ENCODE peak calls at places on chromosomes 11 and 22, in six cellular contexts. Z, B, J, R, P and Q are unnamed samples.

GRCh38 chr22:37045958-37046357 is 5.6 kb upstream of the KCTD17 start:
- DNase-seq in Z (no peak), B (no peak), J (no peak), R (no peak), P (no peak), Q (peak; percentile 21)

GRCh38 chr11:65478411-65479183 is 20.2 kb upstream of the MALAT1 start:
- DNase-seq in Z (no peak), B (no peak), J (no peak), R (no peak), P (no peak), Q (no peak)

GRCh38 chr11:6735306-6735705 is 36.5 kb downstream of the OR2AG2 start:
- DNase-seq in Z (no peak), B (no peak), J (no peak), R (peak; percentile 6), P (no peak), Q (no peak)

GRCh38 chr22:31947296-31947695 is 3.0 kb downstream of the YWHAH start:
- DNase-seq in Z (no peak), B (no peak), J (no peak), R (no peak), P (no peak), Q (peak; percentile 78)

GRCh38 chr22:44211946-44212930 is 31.5 kb downstream of the PARVG start:
- DNase-seq in Z (no peak), B (no peak), J (no peak), R (no peak), P (no peak), Q (no peak)

GRCh38 chr11:103110406-103110805 is 1.2 kb downstream of the DYNC2H1 start:
- DNase-seq in Z (no peak), B (no peak), J (no peak), R (no peak), P (no peak), Q (peak; percentile 7)

GRCh38 chr22:47046411-47047065 is 284.1 kb downstream of the TBC1D22A start:
- DNase-seq in Z (no peak), B (no peak), J (no peak), R (no peak), P (no peak), Q (no peak)

GRCh38 chr11:96324912-96325311 is 18.1 kb downstream of the MAML2 start:
- DNase-seq in Z (no peak), B (no peak), J (no peak), R (peak; percentile 83), P (no peak), Q (no peak)

GRCh38 chr11:4093519-4094347 is 866 bp upstream of the RRM1 start:
- DNase-seq in Z (no peak), B (no peak), J (no peak), R (no peak), P (no peak), Q (no peak)

GRCh38 chr11:46273511-46274205 is 3.8 kb upstream of the CREB3L1 start:
- DNase-seq in Z (no peak), B (peak; percentile 75), J (no peak), R (no peak), P (no peak), Q (no peak)

GRCh38 chr11:72224587-72225410 is at the start of gene INPPL1:
- DNase-seq in Z (no peak), B (no peak), J (no peak), R (no peak), P (no peak), Q (peak; percentile 93)

GRCh38 chr11:66472054-66472453 is 5.3 kb downstream of the PELI3 start:
- DNase-seq in Z (no peak), B (no peak), J (no peak), R (no peak), P (no peak), Q (no peak)

GRCh38 chr22:42895087-42895486 is 38.0 kb upstream of the ARFGAP3 start:
- DNase-seq in Z (no peak), B (no peak), J (no peak), R (no peak), P (no peak), Q (peak; percentile 7)

GRCh38 chr22:20131856-20132685 is 467 bp downstream of the ZDHHC8 start:
- DNase-seq in Z (no peak), B (no peak), J (no peak), R (no peak), P (no peak), Q (no peak)

GRCh38 chr22:20149257-20150250 is 1.3 kb downstream of the CCDC188 start:
- DNase-seq in Z (no peak), B (no peak), J (no peak), R (no peak), P (no peak), Q (no peak)

GRCh38 chr22:44154431-44154942 is 26.2 kb upstream of the PARVG start:
- DNase-seq in Z (no peak), B (no peak), J (no peak), R (peak; percentile 55), P (no peak), Q (no peak)

GRCh38 chr11:121936781-121937447 is 179.1 kb downstream of the BLID start:
- DNase-seq in Z (no peak), B (no peak), J (no peak), R (no peak), P (no peak), Q (no peak)